ENCODE peak calls at places on chromosomes 13 and 19, in ten cellular contexts. N is pancreas; Y is substantia nigra; Z is mesenteric fat pad; B is posterior cingulate gyrus; K is RPMI7951; U is activated naive CD4-positive, alpha-beta T cell; L is HEK293T; Q is left ventricle myocardium inferior; V is MCF 10A. I is an unnamed sample.

GRCh38 chr13:40961224-40961623 is 57.9 kb downstream of the ELF1 start:
- DNase-seq in N (no peak), Y (no peak), Z (no peak), K (no peak), Q (no peak), V (no peak), B (no peak), L (no peak), U (no peak), I (no peak)

GRCh38 chr19:6424939-6425731 is 524 bp upstream of the KHSRP start:
- DNase-seq in L (peak), Z (peak), Y (peak), U (peak), K (peak), Q (peak), N (peak), V (peak), B (peak), I (peak)

GRCh38 chr19:1252221-1252817 is 3.9 kb downstream of the MIDN start:
- DNase-seq in B (peak), N (no peak), Q (peak), U (no peak), Y (peak), L (no peak), K (peak), V (peak), Z (peak), I (peak)

GRCh38 chr13:99277629-99278028 is 19.4 kb upstream of the GPR18 start:
- DNase-seq in U (no peak), N (no peak), Z (no peak), Q (no peak), Y (no peak), L (no peak), B (no peak), K (no peak), V (peak), I (no peak)

GRCh38 chr13:91349992-91350911 is 2.8 kb downstream of the MIR17HG start:
- DNase-seq in N (no peak), K (no peak), Q (no peak), V (no peak), B (no peak), L (no peak), Y (no peak), Z (no peak), U (no peak), I (peak)

GRCh38 chr13:60590775-60591174 is 193.8 kb downstream of the TDRD3 start:
- DNase-seq in U (no peak), V (peak), Y (no peak), N (no peak), L (no peak), Z (no peak), Q (no peak), B (no peak), K (peak), I (no peak)

GRCh38 chr19:5987077-5987818 is 9.3 kb upstream of the RANBP3 start:
- DNase-seq in U (peak), Z (no peak), L (peak), Y (peak), Q (peak), V (peak), N (peak), B (peak), K (peak), I (peak)

GRCh38 chr19:7355151-7355845 is 6.6 kb downstream of the ARHGEF18 start:
- DNase-seq in K (peak), L (no peak), U (no peak), Z (no peak), N (peak), B (no peak), Q (no peak), V (no peak), Y (no peak), I (peak)

I was measured in osteoblast.